ENCODE peak calls at places on chromosomes 16 and 17, in ten cellular contexts. O, Z, Y, M, L, J, Q, K, T and C are unnamed samples.

GRCh38 chr16:1188781-1189189 is 35.9 kb downstream of the CACNA1H start:
- DNase-seq in L (peak), O (peak), K (no peak), T (no peak), Z (no peak), M (no peak), Q (peak), J (no peak), Y (peak), C (peak)

GRCh38 chr17:66107731-66108130 is 84.2 kb downstream of the CEP112 start:
- DNase-seq in O (no peak), Y (no peak), J (no peak), T (no peak), L (no peak), Q (no peak), K (no peak), Z (no peak), M (no peak), C (no peak)

GRCh38 chr16:7236824-7237410 is 95.7 kb upstream of the RBFOX1 start:
- DNase-seq in K (no peak), M (no peak), O (no peak), Y (no peak), Z (no peak), L (no peak), J (no peak), Q (no peak), T (no peak), C (no peak)

GRCh38 chr17:17171991-17172939 is 33.9 kb downstream of the PLD6 start:
- DNase-seq in L (no peak), Y (no peak), O (no peak), K (no peak), M (peak), T (no peak), Z (no peak), Q (no peak), J (no peak), C (no peak)

GRCh38 chr16:1477033-1477432 is 2.2 kb upstream of the CLCN7 start:
- DNase-seq in M (no peak), Q (no peak), J (no peak), O (no peak), Z (no peak), L (no peak), K (no peak), Y (no peak), T (no peak), C (no peak)

GRCh38 chr16:56918467-56919012 is 13.4 kb upstream of the HERPUD1 start:
- DNase-seq in L (no peak), J (no peak), Q (no peak), O (no peak), Y (no peak), T (no peak), Z (no peak), K (no peak), M (no peak), C (no peak)

GRCh38 chr17:41456206-41456605 is 11.0 kb downstream of the KRT32 start:
- DNase-seq in O (no peak), J (no peak), Q (no peak), Y (no peak), K (no peak), L (peak), M (no peak), T (no peak), Z (no peak), C (no peak)

GRCh38 chr16:70770968-70771552 is 29.9 kb downstream of the VAC14 start:
- DNase-seq in J (no peak), Q (peak), L (peak), K (peak), Z (peak), O (peak), Y (peak), T (no peak), M (no peak), C (peak)

GRCh38 chr16:49016461-49016860 is 265.2 kb downstream of the CBLN1 start:
- DNase-seq in Z (no peak), M (no peak), O (no peak), L (no peak), Y (no peak), Q (no peak), K (no peak), T (no peak), J (no peak), C (no peak)

GRCh38 chr17:62178579-62178978 is 113.5 kb upstream of the MED13 start:
- DNase-seq in Y (no peak), T (no peak), Q (no peak), K (no peak), J (no peak), O (no peak), L (peak), Z (no peak), M (no peak), C (no peak)

GRCh38 chr16:57533366-57533617 is 3.1 kb downstream of the CCDC102A start:
- DNase-seq in O (no peak), K (no peak), M (no peak), Q (no peak), L (no peak), J (no peak), Y (no peak), T (no peak), Z (no peak), C (no peak)

GRCh38 chr16:86555763-86556130 is 712 bp upstream of the MTHFSD start:
- DNase-seq in Q (no peak), Z (no peak), L (no peak), O (no peak), T (no peak), K (no peak), Y (no peak), J (no peak), M (no peak), C (no peak)

GRCh38 chr17:56785396-56785795 is 48.3 kb downstream of the C17orf67 start:
- DNase-seq in Z (no peak), O (no peak), M (no peak), T (no peak), Y (no peak), L (peak), K (no peak), J (no peak), Q (no peak), C (no peak)

GRCh38 chr16:87583453-87584131 is 18.7 kb upstream of the JPH3 start:
- DNase-seq in T (no peak), Z (peak), Y (no peak), K (no peak), Q (no peak), J (no peak), M (no peak), L (peak), O (no peak), C (no peak)

GRCh38 chr16:23538919-23539278 is 18.3 kb downstream of the EARS2 start:
- DNase-seq in K (no peak), J (no peak), T (no peak), L (no peak), M (no peak), Y (no peak), Z (no peak), O (no peak), Q (no peak), C (no peak)

GRCh38 chr16:30637952-30638351 is 12.8 kb upstream of the PRR14 start:
- DNase-seq in M (peak), L (peak), T (no peak), Q (no peak), Y (no peak), Z (no peak), J (no peak), O (no peak), K (peak), C (peak)

GRCh38 chr17:77737442-77738265 is 220.8 kb upstream of the TNRC6C start:
- DNase-seq in O (no peak), L (no peak), T (peak), K (peak), Y (no peak), M (peak), J (no peak), Z (no peak), Q (no peak), C (no peak)

GRCh38 chr17:39834017-39834416 is 30.1 kb downstream of the IKZF3 start:
- DNase-seq in L (no peak), O (no peak), Y (no peak), T (no peak), Q (no peak), M (no peak), J (no peak), Z (no peak), K (no peak), C (peak)

GRCh38 chr16:58306327-58306726 is 11.5 kb upstream of the PRSS54 start:
- DNase-seq in T (no peak), Y (peak), O (no peak), Z (no peak), J (peak), K (no peak), L (peak), Q (no peak), M (no peak), C (peak)

GRCh38 chr17:74437702-74438101 is 5.8 kb downstream of the GPRC5C start:
- DNase-seq in J (no peak), O (no peak), M (no peak), T (no peak), L (peak), Y (no peak), K (no peak), Q (peak), Z (no peak), C (no peak)

GRCh38 chr17:55641559-55642160 is 81.0 kb downstream of the TMEM100 start:
- DNase-seq in Q (peak), K (peak), J (peak), O (no peak), Z (no peak), Y (no peak), L (peak), M (no peak), T (peak), C (peak)

GRCh38 chr17:72030067-72030899 is 90.5 kb upstream of the SOX9 start:
- DNase-seq in Y (peak), M (no peak), O (peak), Q (peak), Z (peak), K (no peak), T (no peak), L (peak), J (no peak), C (peak)

GRCh38 chr17:77316191-77316641 is 175.4 kb downstream of the SEC14L1 start:
- DNase-seq in K (no peak), J (no peak), M (no peak), T (no peak), Y (no peak), O (no peak), L (peak), Q (no peak), Z (peak), C (no peak)

GRCh38 chr16:55543470-55543869 is 23.0 kb upstream of the CAPNS2 start:
- DNase-seq in K (peak), Z (no peak), T (no peak), Q (no peak), L (peak), O (no peak), Y (no peak), M (no peak), J (no peak), C (no peak)

GRCh38 chr17:77877674-77878355 is 80.7 kb upstream of the TNRC6C start:
- DNase-seq in O (no peak), Z (no peak), Q (no peak), K (no peak), L (no peak), T (no peak), Y (no peak), J (no peak), M (no peak), C (no peak)

GRCh38 chr17:69060835-69061234 is at the start of gene ABCA9:
- DNase-seq in Q (no peak), Y (no peak), T (no peak), O (no peak), Z (peak), J (no peak), M (no peak), K (no peak), L (peak), C (no peak)